ENCODE peak calls at places on chromosomes 6 and 20, in five cellular contexts. R is thyroid gland, B is IMR-90, A is ovary, U is heart left ventricle. J is an unnamed sample. For H3K4me1, the result is how much of the 10 kb centered on the place peaks cover.

GRCh38 chr20:23608251-23608846 is 2.6 kb upstream of the CST9 start:
- DNase-seq in U (no peak), R (no peak), A (no peak), B (no peak), J (no peak)

GRCh38 chr20:16729080-16729479 is 746 bp upstream of the SNRPB2 start:
- DNase-seq in A (no peak), B (no peak), U (no peak), R (no peak), J (no peak)

GRCh38 chr6:161417712-161418457 is 144.0 kb upstream of the AGPAT4 start:
- DNase-seq in A (peak), B (peak), U (peak), R (no peak), J (no peak)

GRCh38 chr20:37531856-37532255 is 4.2 kb upstream of the BLCAP start:
- DNase-seq in R (no peak), U (no peak), A (no peak), B (no peak), J (no peak)

GRCh38 chr6:117264487-117265424 is 602 bp upstream of the VGLL2 start:
- DNase-seq in B (no peak), R (no peak), U (no peak), A (no peak), J (no peak)

GRCh38 chr6:25359191-25359861 is 80.2 kb downstream of the CARMIL1 start:
- DNase-seq in A (peak), B (peak), U (peak), R (peak), J (peak)

GRCh38 chr6:107173779-107174178 is 58.5 kb upstream of the BEND3 start:
- DNase-seq in A (no peak), U (no peak), B (peak), R (no peak), J (no peak)

GRCh38 chr20:42277203-42277602 is 659.0 kb upstream of the CHD6 start:
- DNase-seq in A (no peak), B (no peak), R (no peak), U (no peak), J (no peak)

GRCh38 chr6:63492476-63492875 is 79.8 kb upstream of the LOC128125822 start:
- DNase-seq in B (no peak), U (no peak), R (no peak), A (no peak), J (no peak)

GRCh38 chr6:96851858-96852257 is 14.6 kb upstream of the GPR63 start:
- DNase-seq in B (no peak), A (no peak), U (no peak), R (no peak), J (no peak)

GRCh38 chr6:7431594-7432390 is 42.2 kb downstream of the RIOK1 start:
- DNase-seq in U (no peak), A (no peak), R (peak), B (peak), J (no peak)

GRCh38 chr20:35981969-35982368 is 13.6 kb downstream of the CNBD2 start:
- DNase-seq in B (no peak), A (no peak), U (no peak), R (no peak), J (no peak)

GRCh38 chr6:124997196-124997875 is 35.1 kb downstream of the RNF217 start:
- DNase-seq in B (no peak), A (no peak), U (no peak), R (no peak), J (no peak)

GRCh38 chr20:47664744-47665143 is 120.5 kb downstream of the SULF2 start:
- DNase-seq in B (no peak), A (no peak), R (no peak), U (no peak), J (no peak)

GRCh38 chr6:7899046-7899888 is 11.3 kb downstream of the TXNDC5 start:
- DNase-seq in A (no peak), U (no peak), B (no peak), R (no peak), J (no peak)

GRCh38 chr6:56841751-56842150 is 113.2 kb upstream of the BEND6 start:
- DNase-seq in U (no peak), B (no peak), R (no peak), A (no peak), J (no peak)

GRCh38 chr20:62405108-62405980 is 1.7 kb downstream of the CABLES2 start:
- DNase-seq in B (peak), A (peak), R (peak), U (no peak), J (peak)

GRCh38 chr6:155031091-155031490 is 36.0 kb downstream of the TIAM2 start:
- DNase-seq in A (no peak), B (no peak), R (no peak), U (no peak), J (no peak)

GRCh38 chr6:90370493-90370959 is 73.9 kb upstream of the BACH2 start:
- DNase-seq in U (no peak), A (no peak), R (no peak), B (peak), J (no peak)

GRCh38 chr6:23728707-23729106 is 397.3 kb upstream of the NRSN1 start:
- DNase-seq in U (no peak), R (no peak), B (no peak), A (no peak), J (no peak)

GRCh38 chr6:1893470-1894130 is 283.9 kb downstream of the FOXC1 start:
- DNase-seq in B (no peak), A (no peak), R (peak), U (no peak), J (no peak)

GRCh38 chr6:25485820-25486559 is 166.0 kb upstream of the SCGN start:
- DNase-seq in U (peak), A (peak), R (peak), B (no peak), J (peak)

GRCh38 chr20:20768202-20768815 is 55.9 kb upstream of the RALGAPA2 start:
- DNase-seq in U (no peak), B (no peak), R (no peak), A (no peak), J (no peak)

GRCh38 chr6:38587766-38588362 is 51.9 kb downstream of the BTBD9 start:
- DNase-seq in A (no peak), R (no peak), U (no peak), B (peak), J (no peak)

GRCh38 chr6:34190504-34191122 is 44.7 kb upstream of the GRM4 start:
- DNase-seq in R (no peak), A (no peak), U (no peak), B (no peak), J (no peak)

GRCh38 chr6:165718486-165718885 is 55.4 kb upstream of the PDE10A start:
- DNase-seq in R (no peak), A (no peak), B (peak), U (no peak), J (no peak)

GRCh38 chr20:53873249-53873642 is 197.1 kb downstream of the BCAS1 start:
- DNase-seq in B (no peak), R (no peak), A (no peak), U (no peak), J (no peak)
- H3K4me1 ChIP-seq in B (under half), R (under half), A (under half), U (under half), J (under half)

DNA sequence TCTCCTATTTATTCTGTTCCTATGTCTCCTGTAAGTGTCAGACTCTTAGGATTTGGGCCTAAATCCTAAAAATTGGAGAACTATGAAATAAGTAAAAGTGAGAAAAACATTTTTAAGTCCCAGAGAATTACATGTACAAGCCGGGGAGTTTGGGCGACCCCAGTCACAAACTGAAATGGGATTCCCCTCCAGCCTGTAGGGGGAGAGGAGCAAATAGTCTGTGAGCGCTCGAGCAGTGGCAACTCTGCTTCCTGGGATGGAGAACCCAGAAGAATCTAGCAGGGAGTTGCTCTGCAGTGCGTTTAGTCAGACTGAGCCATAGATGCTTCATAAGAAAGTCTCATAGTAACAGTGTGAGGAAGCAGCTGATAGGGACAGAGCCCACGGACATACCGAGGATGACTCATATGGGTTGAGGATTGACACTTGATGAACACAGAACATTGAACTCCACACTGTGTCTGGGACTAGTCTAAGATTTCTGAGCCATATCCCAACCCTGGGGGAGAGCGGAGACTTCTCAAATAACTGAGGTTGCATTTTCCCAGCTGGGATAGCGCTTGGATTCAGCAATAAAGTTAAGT is 437.2 kb downstream of the BCKDHB start:
- DNase-seq in A (no peak), B (peak), R (no peak), U (no peak), J (no peak)
- TF ChIP-seq CTCF in A (no peak), B (no peak), R (no peak), U (no peak), J (no peak)

GRCh38 chr6:104862456-104862855 is 2.7 kb upstream of the HACE1 start:
- DNase-seq in A (no peak), U (no peak), R (no peak), B (peak), J (no peak)

GRCh38 chr6:104855507-104855906 is 4.2 kb downstream of the HACE1 start:
- DNase-seq in B (peak), A (no peak), R (no peak), U (no peak), J (no peak)

GRCh38 chr6:104860221-104860620 is 502 bp upstream of the HACE1 start:
- DNase-seq in A (no peak), U (no peak), R (no peak), B (no peak), J (no peak)

GRCh38 chr6:104859225-104860146 is at the start of gene HACE1:
- DNase-seq in B (peak), R (peak), U (peak), A (peak), J (peak)
- TF ChIP-seq POLR2A in B (peak), R (peak), U (peak), A (peak), J (peak)

GRCh38 chr6:52576054-52576391 is 837 bp downstream of the TRAM2 start:
- DNase-seq in A (no peak), U (no peak), R (peak), B (no peak), J (no peak)
- H3K4me1 ChIP-seq in A (under half), U (under half), R (under half), B (under half), J (under half)

GRCh38 chr20:24993337-24994185 is 1.0 kb upstream of the APMAP start:
- DNase-seq in R (no peak), U (no peak), A (no peak), B (peak), J (no peak)
- TF ChIP-seq CTCF in R (peak), U (peak), A (peak), B (peak), J (peak)

GRCh38 chr6:138500867-138501446 is 1.7 kb upstream of the NHSL1 start:
- DNase-seq in U (no peak), R (no peak), A (no peak), B (peak), J (no peak)

GRCh38 chr6:138502546-138502945 is 3.3 kb upstream of the NHSL1 start:
- DNase-seq in U (no peak), A (no peak), R (no peak), B (no peak), J (no peak)

GRCh38 chr6:138498575-138499302 is 555 bp downstream of the NHSL1 start:
- DNase-seq in B (no peak), A (no peak), R (no peak), U (no peak), J (no peak)

GRCh38 chr6:138499303-138499991 is at the start of gene NHSL1:
- DNase-seq in A (no peak), R (no peak), B (peak), U (no peak), J (no peak)

DNA sequence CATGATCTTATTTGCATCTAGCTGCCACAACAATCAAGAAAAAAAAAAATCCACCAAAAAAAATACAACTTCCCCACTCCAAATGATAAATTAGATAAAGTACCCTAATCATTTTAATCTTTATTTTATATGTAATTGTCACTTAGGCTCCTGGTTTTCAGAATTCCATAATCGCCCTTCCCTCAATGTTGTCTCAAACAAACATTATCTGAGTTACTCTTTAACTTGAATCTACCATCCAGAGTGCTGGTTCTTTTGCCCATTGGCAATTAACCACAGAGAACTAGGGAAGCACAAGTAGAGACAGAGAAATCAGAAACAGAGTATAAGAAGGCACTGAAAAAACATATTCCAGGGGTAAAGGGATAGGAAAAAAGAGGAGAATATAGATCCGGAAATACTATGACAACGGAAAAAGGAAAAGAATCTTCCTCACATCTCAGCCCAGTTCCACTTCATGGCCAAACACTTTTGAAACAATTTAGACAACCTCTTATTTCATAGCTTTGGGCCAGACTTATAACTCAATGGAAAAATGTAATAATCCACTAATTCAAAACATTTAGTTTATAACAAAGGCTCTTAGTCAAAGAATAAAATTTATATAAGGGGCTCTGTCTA is 861 bp upstream of the NHSL1 start:
- DNase-seq in R (no peak), B (no peak), A (no peak), U (no peak), J (no peak)
- TF ChIP-seq POLR2A in R (no peak), B (no peak), A (no peak), U (no peak), J (no peak)

DNA sequence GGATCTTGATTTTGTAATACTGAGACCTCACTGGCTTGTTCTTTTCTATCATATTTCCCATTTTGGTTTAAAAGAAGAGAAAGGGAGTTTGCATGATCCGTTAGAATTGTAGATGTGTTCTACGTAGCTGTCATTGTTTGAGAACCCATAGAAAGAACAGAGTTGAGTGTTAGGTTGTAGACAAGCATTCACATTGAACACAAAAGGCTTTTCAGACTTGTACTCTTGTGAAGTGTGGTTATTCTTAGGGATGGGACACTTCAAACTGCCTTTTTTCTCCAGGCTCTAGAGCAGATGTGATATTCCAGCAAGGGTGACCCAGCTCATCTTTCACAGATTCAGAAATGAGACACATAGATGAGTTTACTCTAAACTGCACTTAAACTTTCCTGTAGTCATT is 19.9 kb downstream of the FOXO3 start:
- DNase-seq in R (no peak), A (no peak), B (no peak), U (no peak), J (no peak)
- H3K4me1 ChIP-seq in R (half or more), A (under half), B (under half), U (half or more), J (under half)

DNA sequence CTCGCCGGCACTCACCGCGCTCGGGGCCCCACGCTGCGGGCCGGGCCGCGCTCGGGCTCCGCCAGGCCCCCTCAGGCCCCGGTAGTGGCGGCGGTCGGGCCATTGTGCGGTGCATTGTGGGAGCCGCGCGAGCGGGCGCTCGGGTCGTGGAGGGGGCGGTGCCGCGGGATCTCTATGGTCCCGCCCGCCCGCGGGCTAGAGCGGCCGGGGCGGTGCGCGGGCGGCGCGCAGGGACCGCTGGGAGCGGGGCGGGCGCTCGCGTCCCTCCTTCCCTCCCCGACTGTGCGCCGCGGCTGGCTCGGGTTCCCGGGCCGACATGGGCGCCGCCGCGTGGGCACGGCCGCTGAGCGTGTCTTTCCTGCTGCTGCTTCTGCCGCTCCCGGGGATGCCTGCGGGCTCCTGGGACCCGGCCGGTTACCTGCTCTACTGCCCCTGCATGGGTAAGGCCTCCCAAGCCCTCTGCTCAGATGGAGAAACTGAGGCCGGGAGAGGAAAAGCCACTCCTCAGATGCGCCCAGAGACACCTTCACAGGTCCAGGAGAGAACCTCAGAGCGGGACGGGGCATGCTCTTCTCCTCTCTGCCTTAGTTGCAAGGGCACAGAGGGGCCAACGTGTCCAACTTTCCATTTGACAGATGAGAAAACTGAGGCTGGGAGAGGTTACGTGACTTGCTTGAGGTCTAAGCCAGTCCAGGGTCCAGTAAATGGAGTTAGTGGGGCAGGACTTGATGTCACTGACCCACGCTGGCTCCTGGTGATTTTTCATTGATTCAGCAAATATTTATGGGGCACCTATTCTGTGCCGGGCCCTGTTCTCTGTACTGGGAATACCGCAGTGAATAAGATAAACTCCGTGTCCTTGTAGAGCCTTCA is at the start of the genes PLAGL2 and POFUT1:
- DNase-seq in U (peak), B (peak), A (peak), R (peak), J (peak)
- TF ChIP-seq CTCF in U (peak), B (peak), A (peak), R (no peak), J (peak)

DNA sequence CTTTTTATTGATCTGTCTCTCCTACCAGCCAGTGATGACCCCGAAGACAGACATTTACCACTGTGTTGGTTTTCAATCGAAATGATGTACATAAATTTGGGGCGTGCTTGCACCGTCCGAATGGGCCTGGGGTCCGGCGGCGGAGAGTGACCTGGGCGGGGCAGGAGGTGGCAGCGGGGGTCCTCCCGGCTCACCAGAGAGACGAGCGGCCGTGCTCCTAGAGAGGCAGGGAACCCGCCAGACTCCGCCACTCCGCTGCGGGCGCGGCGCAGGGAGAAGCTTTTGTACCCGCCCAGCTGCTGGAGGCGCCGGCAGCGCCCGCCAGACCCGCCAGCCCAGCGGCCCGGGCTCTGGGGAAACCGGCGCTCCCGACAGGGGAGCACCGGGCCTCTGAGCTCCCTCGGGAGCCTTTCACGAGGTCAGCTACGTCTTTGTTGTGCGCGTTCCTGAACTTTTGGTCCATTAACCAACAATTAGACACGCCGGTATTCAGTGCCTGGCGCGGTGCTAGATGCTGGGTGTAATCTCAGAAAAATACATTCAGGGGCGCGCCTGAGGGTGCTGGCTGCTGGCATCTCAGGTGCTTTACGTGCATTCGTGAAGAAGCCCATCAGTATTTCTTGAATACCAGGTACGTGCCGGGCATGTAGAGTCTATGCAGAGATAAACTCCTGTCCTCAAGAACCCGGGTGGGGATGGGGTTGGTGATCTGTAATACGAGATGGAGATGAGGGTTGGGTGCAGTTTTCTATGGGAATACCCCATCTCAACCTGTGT is at the start of gene PGBD1:
- DNase-seq in R (peak), B (peak), A (peak), U (peak), J (peak)
- TF ChIP-seq POLR2A in R (peak), B (peak), A (no peak), U (peak), J (no peak)

DNA sequence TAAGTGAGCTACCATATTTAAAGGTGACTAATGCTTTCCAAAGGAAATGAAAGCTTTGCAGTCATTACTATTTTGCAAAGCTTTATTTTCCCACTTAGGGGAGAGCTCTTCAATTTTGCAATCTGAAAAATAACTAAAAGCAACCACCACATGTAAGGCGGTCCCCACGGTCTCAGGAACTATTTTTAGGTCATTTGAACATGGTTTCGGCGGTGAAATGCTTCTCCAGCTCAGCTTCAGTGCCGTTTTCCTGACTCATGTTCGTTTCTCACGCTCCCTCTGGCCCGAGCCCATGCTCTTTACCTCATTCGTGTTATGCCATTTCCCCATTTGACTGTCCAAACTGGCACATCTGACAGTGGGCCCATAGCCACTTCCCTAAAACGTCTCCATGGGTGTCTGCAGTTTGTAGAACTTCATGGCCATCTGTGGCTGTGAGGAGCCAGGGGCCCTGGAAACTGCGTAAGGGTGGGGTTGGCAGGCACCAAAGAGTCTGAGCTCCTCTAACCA is 46.5 kb downstream of the ADTRP start:
- DNase-seq in R (no peak), U (peak), A (peak), B (peak), J (peak)
- H3K4me1 ChIP-seq in R (under half), U (under half), A (under half), B (under half), J (under half)

J was measured in uterus.